ENCODE peak calls at places on chromosome 4, in seven cellular contexts. O is osteocyte, J is Right ventricle myocardium inferior, E is AG04450, B is NCI-H2171 treated with DMSO at 0.1 percent for 48 hours, D is left ventricle myocardium inferior, Y is endothelial cell. P is an unnamed sample.
A peak's percentile ranks its signal among the peaks of the same experiment; 100 is the strongest.

GRCh38 chr4:125389713-125390112 is 75.0 kb downstream of the FAT4 start:
- DNase-seq in Y (no peak), B (no peak), E (peak; percentile 86), O (no peak), J (no peak), D (no peak), P (peak; percentile 85)

GRCh38 chr4:10347281-10347795 is 109.9 kb downstream of the ZNF518B start:
- DNase-seq in J (no peak), E (no peak), B (no peak), Y (no peak), O (no peak), D (no peak), P (no peak)

GRCh38 chr4:117093581-117093980 is 8.2 kb upstream of the TRAM1L1 start:
- DNase-seq in B (no peak), D (no peak), Y (no peak), O (no peak), E (no peak), J (no peak), P (peak; percentile 7)

GRCh38 chr4:159235779-159236368 is 133.0 kb downstream of the RAPGEF2 start:
- DNase-seq in D (no peak), O (no peak), Y (no peak), B (no peak), J (no peak), E (no peak), P (no peak)

GRCh38 chr4:71553605-71554004 is 214.8 kb downstream of the SLC4A4 start:
- DNase-seq in J (no peak), Y (no peak), O (no peak), E (no peak), D (no peak), B (no peak), P (no peak)

GRCh38 chr4:111641813-111642579 is 503.3 kb upstream of the FAM241A start:
- DNase-seq in Y (peak; percentile 69), O (no peak), J (no peak), B (peak; percentile 61), E (peak; percentile 64), D (no peak), P (peak; percentile 67)

GRCh38 chr4:1136028-1136427 is 22.7 kb upstream of the RNF212 start:
- DNase-seq in Y (no peak), B (no peak), O (no peak), E (no peak), D (no peak), J (no peak), P (no peak)

GRCh38 chr4:128362760-128363159 is 75.1 kb upstream of the PGRMC2 start:
- DNase-seq in B (no peak), Y (no peak), D (no peak), J (no peak), E (no peak), O (no peak), P (no peak)

GRCh38 chr4:40283968-40284367 is 51.2 kb upstream of the CHRNA9 start:
- DNase-seq in E (no peak), Y (no peak), B (no peak), J (no peak), D (no peak), O (no peak), P (no peak)

P was measured in AG04449.